ENCODE peak calls at places on chromosomes 5 and 9, in four cellular contexts. M is HepG2, U is K562, I is GM12878. E is an unnamed sample.

GRCh38 chr5:165574140-165574539 is 2068.7 kb downstream of the MAT2B start:
- DNase-seq in M (no peak), U (no peak), I (no peak), E (no peak)

GRCh38 chr9:135338546-135338945 is 141.0 kb upstream of the PPP1R26 start:
- DNase-seq in U (no peak), M (no peak), I (no peak), E (no peak)

GRCh38 chr5:150487199-150488061 is 20.5 kb upstream of the NDST1 start:
- DNase-seq in M (peak), I (no peak), U (peak), E (no peak)

GRCh38 chr9:109640232-109641078 is 139.5 kb upstream of the PALM2AKAP2 start:
- DNase-seq in M (no peak), U (no peak), I (no peak), E (peak)

GRCh38 chr9:89360465-89360864 is 42.2 kb downstream of the SECISBP2 start:
- DNase-seq in U (no peak), I (no peak), M (no peak), E (no peak)

GRCh38 chr5:172499287-172499686 is 45.0 kb upstream of the SH3PXD2B start:
- DNase-seq in M (no peak), I (no peak), U (no peak), E (no peak)

GRCh38 chr5:100777680-100778281 is 125.3 kb downstream of the ST8SIA4 start:
- DNase-seq in I (peak), M (no peak), U (no peak), E (no peak)

GRCh38 chr9:105651806-105652205 is 10.5 kb upstream of the TAL2 start:
- DNase-seq in U (no peak), I (no peak), M (no peak), E (no peak)

GRCh38 chr9:124840300-124840833 is 12.9 kb upstream of the WDR38 start:
- DNase-seq in U (peak), M (peak), I (no peak), E (no peak)

GRCh38 chr5:14321936-14322335 is 178.8 kb downstream of the TRIO start:
- DNase-seq in U (no peak), M (no peak), I (no peak), E (no peak)

GRCh38 chr9:336039-336438 is 121.4 kb downstream of the DOCK8 start:
- DNase-seq in M (peak), U (no peak), I (no peak), E (no peak)

GRCh38 chr5:91283326-91283725 is 99.8 kb downstream of the ARRDC3 start:
- DNase-seq in M (no peak), U (no peak), I (no peak), E (no peak)

GRCh38 chr9:136590788-136591187 is 44.9 kb upstream of the NOTCH1 start:
- DNase-seq in I (no peak), U (peak), M (no peak), E (no peak)

GRCh38 chr9:133635098-133635497 is 1.1 kb upstream of the DBH start:
- DNase-seq in U (no peak), I (no peak), M (no peak), E (no peak)

GRCh38 chr9:8114826-8115225 is 315.2 kb upstream of the DMAC1 start:
- DNase-seq in M (no peak), I (no peak), U (no peak), E (no peak)

GRCh38 chr5:142618125-142618524 is 67.8 kb downstream of the FGF1 start:
- DNase-seq in M (no peak), U (no peak), I (no peak), E (no peak)

GRCh38 chr5:35902032-35902681 is 36.3 kb downstream of the CAPSL start:
- DNase-seq in M (no peak), U (no peak), I (no peak), E (no peak)

GRCh38 chr9:110922145-110922544 is 116.1 kb downstream of the LPAR1 start:
- DNase-seq in I (no peak), U (no peak), M (no peak), E (no peak)

GRCh38 chr5:65434122-65434521 is 47.6 kb downstream of the ADAMTS6 start:
- DNase-seq in U (no peak), I (no peak), M (no peak), E (no peak)

GRCh38 chr5:119067338-119067737 is 3.5 kb upstream of the DMXL1 start:
- DNase-seq in U (no peak), I (no peak), M (no peak), E (no peak)

GRCh38 chr5:158236511-158237335 is 377.8 kb upstream of the CLINT1 start:
- DNase-seq in M (no peak), U (no peak), I (no peak), E (no peak)

GRCh38 chr5:71475788-71476384 is 20.4 kb downstream of the BDP1 start:
- DNase-seq in U (peak), M (peak), I (no peak), E (peak)

GRCh38 chr9:109198736-109199384 is 31.8 kb upstream of the FRRS1L start:
- DNase-seq in U (peak), M (no peak), I (no peak), E (no peak)

GRCh38 chr5:180389252-180390101 is 36.3 kb upstream of the GFPT2 start:
- DNase-seq in U (peak), M (no peak), I (no peak), E (no peak)

GRCh38 chr9:71812385-71812784 is 44.1 kb upstream of the CEMIP2 start:
- DNase-seq in I (no peak), M (no peak), U (no peak), E (no peak)

GRCh38 chr5:134177197-134178171 is 734 bp upstream of the SKP1 start:
- DNase-seq in I (peak), U (peak), M (peak), E (peak)

GRCh38 chr5:83549681-83550080 is 78.1 kb downstream of the VCAN start:
- DNase-seq in U (no peak), M (no peak), I (no peak), E (no peak)

GRCh38 chr5:175885813-175886212 is 14.4 kb downstream of the CPLX2 start:
- DNase-seq in M (no peak), I (no peak), U (no peak), E (no peak)

GRCh38 chr5:126373621-126374416 is 49.4 kb upstream of the GRAMD2B start:
- DNase-seq in U (no peak), I (no peak), M (no peak), E (no peak)

GRCh38 chr5:61625682-61626620 is 293.9 kb downstream of the ZSWIM6 start:
- DNase-seq in M (no peak), I (no peak), U (peak), E (no peak)

GRCh38 chr5:179822059-179822432 is 1.3 kb downstream of the SQSTM1 start:
- DNase-seq in M (no peak), I (no peak), U (no peak), E (no peak)

GRCh38 chr9:72382405-72382804 is 17.4 kb upstream of the ZFAND5 start:
- DNase-seq in U (no peak), I (no peak), M (no peak), E (no peak)

GRCh38 chr5:122095158-122095557 is 17.1 kb upstream of the LOX start:
- DNase-seq in U (no peak), M (no peak), I (no peak), E (no peak)

GRCh38 chr5:1410156-1411014 is 34.9 kb downstream of the SLC6A3 start:
- DNase-seq in U (no peak), I (no peak), M (no peak), E (no peak)

GRCh38 chr5:1412163-1412562 is 33.1 kb downstream of the SLC6A3 start:
- DNase-seq in M (no peak), I (no peak), U (no peak), E (no peak)

GRCh38 chr5:1412621-1413020 is 32.6 kb downstream of the SLC6A3 start:
- DNase-seq in U (no peak), M (no peak), I (no peak), E (no peak)

GRCh38 chr5:1409386-1410110 is 35.7 kb downstream of the SLC6A3 start:
- DNase-seq in M (no peak), U (peak), I (no peak), E (peak)

GRCh38 chr5:1411099-1411498 is 34.1 kb downstream of the SLC6A3 start:
- DNase-seq in M (no peak), U (no peak), I (no peak), E (no peak)
- TF ChIP-seq FOXK2 in M (no peak), U (no peak), I (no peak), E (no peak)

GRCh38 chr5:124240732-124241131 is 505.7 kb downstream of the ZNF608 start:
- DNase-seq in M (no peak), I (no peak), U (no peak), E (no peak)

GRCh38 chr5:124239572-124239971 is 506.9 kb downstream of the ZNF608 start:
- DNase-seq in M (no peak), I (no peak), U (no peak), E (no peak)

DNA sequence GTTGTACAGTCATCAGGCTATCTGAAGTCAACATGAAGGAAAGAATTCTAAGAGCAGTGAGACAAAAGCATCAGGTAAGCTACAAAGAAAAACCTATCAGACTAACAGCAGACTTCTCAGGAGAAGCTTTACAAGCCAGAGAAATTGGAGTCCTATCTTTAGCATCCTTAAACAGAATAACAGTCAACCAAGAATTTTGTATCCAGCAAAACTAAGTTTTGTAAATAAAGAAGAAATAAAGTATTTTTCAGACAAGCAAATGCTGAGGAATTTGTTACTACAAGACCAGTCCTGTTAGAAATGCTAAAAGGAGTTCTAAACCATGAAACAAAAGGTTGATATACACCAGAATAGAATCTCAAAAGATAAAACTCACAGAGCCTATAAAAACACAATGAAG is 501.2 kb downstream of the ZNF608 start:
- DNase-seq in U (no peak), M (no peak), I (no peak), E (no peak)
- TF ChIP-seq SP1 in U (no peak), M (no peak), I (no peak), E (no peak)

DNA sequence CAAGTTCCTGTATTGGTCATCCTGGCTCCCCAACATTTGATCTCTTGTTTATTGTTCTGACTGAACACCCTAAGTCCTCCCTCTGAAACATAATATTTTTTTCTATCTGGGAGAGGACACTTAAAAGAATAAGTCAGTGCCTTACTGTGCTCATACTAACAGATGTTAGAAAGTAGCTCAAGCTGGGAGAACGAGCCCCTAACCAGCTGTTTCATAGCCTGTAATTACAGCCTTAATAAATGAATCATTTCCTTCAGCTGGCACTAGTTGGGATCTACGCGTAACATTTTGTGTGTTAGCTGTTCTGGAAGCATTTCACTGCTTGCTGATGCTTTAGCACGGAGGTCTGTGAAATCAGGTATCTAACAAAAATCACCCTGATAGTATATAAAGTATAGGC is 345.9 kb upstream of the RIOK2 start:
- DNase-seq in U (no peak), M (no peak), I (no peak), E (no peak)
- TF ChIP-seq FOXK2 in U (no peak), M (no peak), I (no peak), E (no peak)

DNA sequence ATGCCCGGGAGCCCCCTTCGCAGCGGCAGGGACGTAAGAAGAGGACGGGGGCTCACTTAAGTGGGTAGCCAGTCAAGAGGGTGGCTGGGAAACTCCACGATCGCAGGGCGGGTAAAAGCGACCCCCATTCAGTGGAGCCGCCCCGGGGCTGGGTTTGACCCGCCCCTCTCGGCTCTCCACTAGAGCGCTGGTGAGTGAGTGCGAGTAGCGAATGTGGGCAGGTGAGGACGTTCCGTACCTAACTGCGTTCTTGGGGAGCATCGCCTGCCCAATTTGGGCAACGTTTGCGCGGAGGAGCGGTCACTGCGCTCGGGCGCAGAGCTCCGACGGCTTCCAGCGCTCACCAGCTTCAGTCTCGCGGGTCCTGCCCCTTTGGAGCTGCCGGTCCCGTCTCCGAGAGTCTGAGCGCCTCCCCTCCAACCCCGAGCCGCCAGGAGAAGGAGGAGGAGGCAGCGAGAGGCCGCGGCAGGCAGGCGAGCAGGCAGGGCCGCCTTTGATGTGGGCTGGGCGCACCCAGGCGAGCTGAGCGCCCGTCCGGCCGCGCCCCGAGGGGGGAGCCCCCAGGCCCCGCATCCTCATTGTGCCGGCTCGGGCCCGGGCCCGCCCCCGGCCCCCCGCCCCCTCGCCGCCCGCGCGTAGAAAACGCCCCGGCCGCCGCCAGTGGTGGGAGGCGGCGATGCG is at the start of gene FGF18:
- DNase-seq in M (peak), I (no peak), U (peak), E (peak)
- TF ChIP-seq SP1 in M (no peak), I (no peak), U (no peak), E (no peak)

GRCh38 chr5:17248999-17249634 is 31.7 kb downstream of the BASP1 start:
- DNase-seq in I (no peak), M (no peak), U (no peak), E (no peak)
- TF ChIP-seq FOXK2 in I (no peak), M (no peak), U (no peak), E (no peak)

E was measured in HEK293T.